ENCODE peak calls at places on chromosome 22, in six cellular contexts. R, W, Y, X, C and E are unnamed samples.

GRCh38 chr22:50471197-50471847 is 3.5 kb downstream of the SBF1 start:
- DNase-seq in X (no peak), C (no peak), R (no peak), W (no peak), Y (no peak), E (no peak)

GRCh38 chr22:46969961-46970360 is 207.5 kb downstream of the TBC1D22A start:
- DNase-seq in X (no peak), C (no peak), Y (no peak), R (no peak), W (no peak), E (no peak)

GRCh38 chr22:38841211-38841610 is 2.6 kb downstream of the NPTXR start:
- DNase-seq in W (no peak), X (no peak), Y (no peak), R (no peak), C (no peak), E (no peak)

GRCh38 chr22:44287121-44287693 is 25.5 kb downstream of the SHISAL1 start:
- DNase-seq in X (no peak), C (no peak), W (no peak), R (no peak), Y (no peak), E (no peak)

GRCh38 chr22:17258015-17258827 is 39.0 kb upstream of the ADA2 start:
- DNase-seq in W (no peak), R (peak; percentile 98), C (peak; percentile 74), X (no peak), Y (peak; percentile 39), E (peak; percentile 37)

GRCh38 chr22:49935561-49935960 is 17.1 kb downstream of the CRELD2 start:
- DNase-seq in R (no peak), W (no peak), X (no peak), C (no peak), Y (peak; percentile 59), E (no peak)

GRCh38 chr22:42949159-42949558 is 65.8 kb downstream of the PACSIN2 start:
- DNase-seq in C (no peak), W (no peak), X (no peak), Y (no peak), R (no peak), E (no peak)

GRCh38 chr22:27113211-27114030 is 456.0 kb downstream of the MIAT start:
- DNase-seq in C (no peak), R (no peak), W (peak; percentile 63), Y (no peak), X (peak; percentile 95), E (no peak)

DNA sequence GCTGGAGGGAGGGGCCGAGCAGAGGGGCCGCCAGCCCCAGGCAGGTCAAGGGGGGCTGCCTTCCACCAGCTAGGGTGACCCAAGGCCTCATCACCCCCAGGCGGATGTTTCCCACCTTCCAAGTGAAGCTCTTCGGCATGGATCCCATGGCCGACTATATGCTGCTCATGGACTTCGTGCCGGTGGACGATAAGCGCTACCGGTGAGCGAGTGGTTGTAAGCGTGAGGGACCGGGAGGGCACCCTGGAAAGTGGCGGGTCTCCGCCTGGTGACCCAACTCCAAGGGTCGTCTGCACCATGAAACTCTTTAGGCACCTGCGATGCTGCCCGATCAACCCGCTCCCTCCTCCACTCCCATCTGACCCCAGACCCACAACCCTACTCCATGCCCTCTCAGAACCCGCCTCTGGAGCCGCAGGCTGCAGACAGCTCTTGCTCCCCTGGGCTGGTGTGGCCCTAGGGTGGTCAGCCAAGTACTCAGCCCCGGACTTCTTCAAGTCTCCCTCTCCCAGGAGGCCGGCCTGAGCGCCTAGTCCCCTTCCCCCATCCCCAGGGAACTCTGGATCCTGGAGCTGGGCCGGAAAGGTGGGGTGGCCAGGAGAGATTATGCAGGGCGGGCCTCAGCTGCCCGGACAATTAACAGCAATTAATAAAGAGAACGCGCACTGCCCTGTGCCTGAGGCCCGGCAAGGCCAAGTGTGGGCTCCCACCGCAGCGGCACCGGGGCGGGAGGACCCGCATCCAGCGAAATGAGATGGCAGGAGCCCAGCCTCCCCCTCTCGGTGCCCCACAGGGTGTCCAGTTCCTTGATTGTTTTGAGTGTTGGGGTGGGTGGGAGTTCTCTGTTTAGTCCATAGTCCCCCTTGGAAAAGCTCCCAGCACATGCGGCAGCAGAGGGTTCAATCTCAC is 2.8 kb downstream of the TBX1 start:
- DNase-seq in C (peak; percentile 75), Y (no peak), R (no peak), X (no peak), W (no peak), E (no peak)
- TF ChIP-seq JUND in C (no peak), Y (no peak), R (no peak), X (no peak), W (no peak), E (no peak)

GRCh38 chr22:23256138-23256932 is 76.0 kb downstream of the BCR start:
- DNase-seq in R (no peak), C (no peak), X (no peak), Y (peak; percentile 57), W (no peak), E (no peak)

GRCh38 chr22:23250424-23251363 is 70.4 kb downstream of the BCR start:
- DNase-seq in X (no peak), W (peak; percentile 21), Y (peak; percentile 82), R (no peak), C (no peak), E (no peak)

GRCh38 chr22:23251445-23252093 is 71.3 kb downstream of the BCR start:
- DNase-seq in W (peak; percentile 61), R (no peak), Y (peak; percentile 93), X (peak; percentile 12), C (no peak), E (no peak)

GRCh38 chr22:23255506-23255905 is 75.2 kb downstream of the BCR start:
- DNase-seq in W (no peak), Y (peak; percentile 66), C (no peak), R (no peak), X (no peak), E (no peak)

DNA sequence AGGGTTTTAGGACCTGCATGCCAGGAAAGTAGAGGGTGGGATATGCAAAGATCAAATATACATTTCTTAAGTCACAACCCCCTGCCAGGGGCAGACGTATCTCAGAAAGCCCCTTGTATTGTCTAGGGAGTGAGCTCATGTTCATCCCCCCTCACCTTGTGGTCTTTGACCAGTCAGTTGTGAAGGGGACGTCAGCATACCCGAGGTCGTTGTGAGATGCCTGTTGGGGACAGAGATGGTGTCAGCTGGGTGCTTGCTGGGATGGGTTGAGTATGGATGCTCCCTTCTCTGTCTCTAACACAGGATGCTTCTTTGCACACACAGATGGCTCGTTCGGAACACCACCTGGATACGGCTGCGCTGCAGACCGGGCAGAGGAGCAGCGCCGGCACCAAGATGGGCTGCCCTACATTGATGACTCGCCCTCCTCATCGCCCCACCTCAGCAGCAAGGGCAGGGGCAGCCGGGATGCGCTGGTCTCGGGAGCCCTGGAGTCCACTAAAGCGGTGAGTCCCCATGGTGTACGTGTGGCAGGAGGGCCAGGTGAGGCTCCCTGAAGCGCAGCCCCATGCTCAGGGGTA is 73.3 kb downstream of the BCR start:
- DNase-seq in R (no peak), Y (peak; percentile 60), W (no peak), X (no peak), C (no peak), E (no peak)
- TF ChIP-seq JUND in R (no peak), Y (no peak), W (no peak), X (no peak), C (no peak), E (no peak)

GRCh38 chr22:28344893-28345292 is 334.7 kb downstream of the TTC28 start:
- DNase-seq in Y (no peak), C (no peak), W (no peak), R (no peak), X (no peak), E (no peak)
- TF ChIP-seq JUND in Y (no peak), C (no peak), W (no peak), R (no peak), X (no peak), E (no peak)

GRCh38 chr22:37680191-37680851 is 4.9 kb downstream of the LGALS1 start:
- DNase-seq in C (no peak), X (no peak), R (no peak), W (no peak), Y (no peak), E (no peak)
- TF ChIP-seq JUND in C (no peak), X (no peak), R (no peak), W (no peak), Y (no peak), E (no peak)

GRCh38 chr22:29306830-29307657 is 594 bp downstream of the GAS2L1 start:
- DNase-seq in W (peak; percentile 39), C (no peak), X (no peak), Y (peak; percentile 82), R (no peak), E (no peak)
- TF ChIP-seq JUND in W (no peak), C (no peak), X (no peak), Y (no peak), R (no peak), E (no peak)

GRCh38 chr22:36806824-36807223 is 10.0 kb downstream of the PVALB start:
- DNase-seq in W (no peak), C (no peak), R (no peak), X (no peak), Y (no peak), E (no peak)

GRCh38 chr22:36811094-36811797 is 5.6 kb downstream of the PVALB start:
- DNase-seq in X (no peak), R (no peak), C (no peak), Y (no peak), W (no peak), E (no peak)

GRCh38 chr22:36809351-36809750 is 7.5 kb downstream of the PVALB start:
- DNase-seq in X (no peak), R (no peak), Y (no peak), W (no peak), C (no peak), E (no peak)

GRCh38 chr22:36808611-36809344 is 8.1 kb downstream of the PVALB start:
- DNase-seq in X (no peak), Y (no peak), C (no peak), W (no peak), R (no peak), E (no peak)

DNA sequence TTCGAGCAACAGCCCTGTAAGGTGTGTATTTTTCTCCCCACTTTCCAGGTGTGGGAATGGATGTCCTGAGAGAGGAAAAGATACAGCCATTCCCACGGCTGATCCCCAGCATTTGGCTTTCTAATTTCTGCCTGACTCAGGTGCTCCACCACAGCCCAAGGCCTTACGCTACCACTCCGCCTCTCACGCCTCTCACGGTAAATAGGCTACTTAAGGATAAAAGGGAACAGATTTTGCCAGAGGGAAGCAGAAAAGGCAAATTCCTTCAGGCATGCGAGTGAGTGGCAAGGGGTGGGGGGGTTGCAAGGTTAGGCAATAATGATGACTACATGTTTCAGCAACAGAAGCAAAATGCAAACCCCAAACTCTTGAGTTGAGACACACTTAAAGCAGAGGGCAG is 9.2 kb downstream of the PVALB start:
- DNase-seq in W (no peak), Y (no peak), C (no peak), R (no peak), X (no peak), E (no peak)
- TF ChIP-seq JUND in W (no peak), Y (no peak), C (no peak), R (no peak), X (no peak), E (no peak)

DNA sequence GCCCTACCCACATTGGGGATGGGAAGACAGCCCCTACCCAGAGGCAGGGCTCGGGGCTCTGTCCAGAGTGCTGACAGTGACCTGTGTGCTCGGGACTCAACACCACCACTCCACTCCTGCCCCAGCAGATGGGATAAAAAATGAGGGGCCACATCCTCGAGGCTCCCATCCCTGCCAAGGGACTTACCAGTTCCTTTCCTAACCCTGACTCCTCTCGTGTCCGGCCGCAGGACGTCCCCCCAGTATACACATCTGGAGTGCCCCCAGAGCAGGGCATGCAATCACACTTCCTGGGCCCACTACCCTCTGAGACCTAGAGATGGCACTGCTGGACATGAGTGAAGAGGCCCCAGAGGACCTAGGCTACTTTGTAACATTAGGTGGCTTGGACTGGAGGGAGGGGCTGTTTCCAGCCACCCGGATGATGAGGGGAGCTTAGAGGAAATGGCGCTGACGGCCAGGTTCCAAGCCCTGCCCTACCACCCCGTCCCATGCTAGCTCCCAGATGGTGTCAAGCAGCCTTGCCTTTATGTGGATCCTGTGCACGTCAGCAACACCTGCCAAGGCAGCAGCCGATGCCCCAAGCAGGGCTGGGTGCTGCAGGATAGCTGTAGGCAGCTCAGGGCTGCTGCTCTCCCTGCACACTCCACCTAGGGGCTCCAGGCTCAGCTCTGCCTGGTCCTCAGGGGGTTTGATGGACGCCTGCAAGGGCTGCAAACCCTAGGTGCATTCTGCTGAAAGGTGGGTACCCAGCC is 86.6 kb downstream of the DGCR2 start:
- DNase-seq in W (no peak), X (no peak), Y (peak; percentile 76), R (no peak), C (peak; percentile 82), E (no peak)
- TF ChIP-seq JUND in W (no peak), X (no peak), Y (no peak), R (no peak), C (no peak), E (no peak)